ENCODE peak calls at places on chromosomes 6 and 20, in four cellular contexts. M is omental fat pad, C is K562, A is pancreas. P is an unnamed sample.

GRCh38 chr6:90739339-90739738 is 152.5 kb upstream of the MAP3K7 start:
- DNase-seq in M (no peak), C (no peak), A (no peak), P (no peak)

GRCh38 chr6:127793396-127793795 is 107.5 kb downstream of the THEMIS start:
- DNase-seq in A (no peak), C (no peak), M (no peak), P (no peak)

GRCh38 chr6:119121367-119121766 is 42.9 kb upstream of the FAM184A start:
- DNase-seq in C (no peak), A (no peak), M (no peak), P (no peak)

GRCh38 chr6:154302111-154302752 is 54.4 kb downstream of the IPCEF1 start:
- DNase-seq in M (no peak), C (no peak), A (no peak), P (no peak)

GRCh38 chr20:29743101-29743931 is 1514.1 kb upstream of the DEFB115 start:
- DNase-seq in C (peak), A (no peak), M (no peak), P (no peak)

GRCh38 chr6:163956571-163957407 is 542.3 kb downstream of the QKI start:
- DNase-seq in M (peak), C (peak), A (peak), P (peak)

GRCh38 chr20:49825521-49826033 is 12.9 kb downstream of the SLC9A8 start:
- DNase-seq in M (no peak), A (no peak), C (no peak), P (no peak)

GRCh38 chr6:26240981-26241770 is 123.8 kb upstream of the BTN3A2 start:
- DNase-seq in C (no peak), M (no peak), A (no peak), P (no peak)

GRCh38 chr6:44800171-44800671 is 412.7 kb downstream of the CDC5L start:
- DNase-seq in C (no peak), A (peak), M (no peak), P (no peak)

GRCh38 chr6:150667977-150668716 is 68.5 kb downstream of the PLEKHG1 start:
- DNase-seq in M (peak), C (peak), A (peak), P (no peak)

GRCh38 chr6:89522778-89523177 is 89.8 kb downstream of the ANKRD6 start:
- DNase-seq in C (no peak), M (no peak), A (no peak), P (no peak)

GRCh38 chr20:41234546-41234945 is 83.0 kb downstream of the ZHX3 start:
- DNase-seq in A (no peak), M (no peak), C (no peak), P (no peak)

GRCh38 chr6:131807321-131807643 is 538 bp upstream of the ENPP1 start:
- DNase-seq in C (no peak), A (no peak), M (no peak), P (no peak)

GRCh38 chr6:149013932-149014331 is 267.1 kb downstream of the UST start:
- DNase-seq in M (no peak), C (no peak), A (no peak), P (no peak)

GRCh38 chr6:41570270-41570615 is 24.1 kb downstream of the FOXP4 start:
- DNase-seq in M (no peak), C (no peak), A (no peak), P (no peak)

GRCh38 chr20:45704969-45705637 is at the start of gene WFDC10B:
- DNase-seq in A (no peak), M (no peak), C (no peak), P (no peak)

GRCh38 chr6:157469378-157469777 is 88.4 kb downstream of the ZDHHC14 start:
- DNase-seq in M (no peak), C (no peak), A (no peak), P (no peak)

GRCh38 chr20:5844063-5844681 is 94.0 kb downstream of the SHLD1 start:
- DNase-seq in C (no peak), A (no peak), M (no peak), P (no peak)

GRCh38 chr20:34111712-34112599 is at the start of gene EIF2S2:
- DNase-seq in A (peak), C (peak), M (peak), P (peak)

DNA sequence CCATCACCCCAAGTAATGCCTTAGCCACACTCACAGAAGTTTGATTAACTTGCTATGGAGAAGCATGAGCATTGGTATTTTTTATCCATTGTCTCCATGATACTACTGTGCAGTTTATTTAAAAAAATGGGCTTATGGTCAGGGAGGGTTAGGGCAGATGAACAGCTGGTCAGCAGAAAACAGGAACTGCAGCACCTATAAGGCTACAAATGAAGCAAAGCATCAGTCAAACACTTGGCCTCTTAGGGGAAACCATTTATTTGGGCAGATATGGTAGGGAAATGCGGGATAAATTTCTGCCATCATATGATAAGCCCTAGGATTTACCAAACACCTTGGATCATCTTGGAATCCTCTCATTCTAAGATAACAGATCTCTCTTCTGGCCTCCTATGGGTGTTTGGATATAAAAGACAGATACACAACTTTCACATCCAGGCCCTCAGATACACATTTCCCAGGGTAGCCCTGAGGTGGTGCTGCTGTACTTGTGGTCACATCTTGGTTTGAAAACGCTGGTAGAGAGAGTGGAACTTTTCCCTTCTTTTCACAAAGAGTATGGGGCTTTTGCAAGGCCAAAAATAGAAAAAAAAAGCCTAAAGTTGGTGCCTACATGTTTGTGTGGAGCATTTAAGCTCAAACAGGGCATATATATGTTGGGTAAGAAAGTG is 42.8 kb upstream of the AHI1 start:
- DNase-seq in M (no peak), A (no peak), C (no peak), P (no peak)
- TF ChIP-seq CTCF in M (no peak), A (no peak), C (peak), P (no peak)

GRCh38 chr6:129667034-129667433 is 42.9 kb downstream of the ARHGAP18 start:
- DNase-seq in A (no peak), C (no peak), M (no peak), P (no peak)
- TF ChIP-seq CTCF in A (no peak), C (peak), M (no peak), P (no peak)

GRCh38 chr20:23257106-23257761 is 93.4 kb upstream of the NXT1 start:
- DNase-seq in C (no peak), M (no peak), A (no peak), P (no peak)

GRCh38 chr20:23257848-23258746 is 92.5 kb upstream of the NXT1 start:
- DNase-seq in A (no peak), C (no peak), M (no peak), P (no peak)

GRCh38 chr20:23260181-23260840 is 90.3 kb upstream of the NXT1 start:
- DNase-seq in C (no peak), M (no peak), A (no peak), P (no peak)

GRCh38 chr20:23255658-23256385 is 94.8 kb upstream of the NXT1 start:
- DNase-seq in M (no peak), C (no peak), A (no peak), P (no peak)

GRCh38 chr20:23258747-23259121 is 91.9 kb upstream of the NXT1 start:
- DNase-seq in C (no peak), A (no peak), M (no peak), P (no peak)
- TF ChIP-seq CTCF in C (no peak), A (no peak), M (no peak), P (no peak)

GRCh38 chr20:1396264-1396663 is 3.4 kb upstream of the FKBP1A start:
- DNase-seq in A (no peak), C (no peak), M (no peak), P (no peak)

GRCh38 chr20:1396702-1397101 is 3.8 kb upstream of the FKBP1A start:
- DNase-seq in A (no peak), M (no peak), C (no peak), P (no peak)

GRCh38 chr20:1393507-1393882 is 641 bp upstream of the FKBP1A start:
- DNase-seq in M (no peak), A (no peak), C (no peak), P (no peak)

GRCh38 chr20:1401431-1401907 is 8.6 kb upstream of the FKBP1A start:
- DNase-seq in A (no peak), C (no peak), M (no peak), P (no peak)

GRCh38 chr20:1397710-1398109 is 4.9 kb upstream of the FKBP1A start:
- DNase-seq in C (no peak), A (no peak), M (no peak), P (no peak)
- TF ChIP-seq CTCF in C (peak), A (no peak), M (no peak), P (no peak)

GRCh38 chr6:17703256-17703694 is 3.5 kb downstream of the NUP153 start:
- DNase-seq in C (peak), M (no peak), A (peak), P (no peak)

GRCh38 chr6:17707371-17707651 is 586 bp upstream of the NUP153 start:
- DNase-seq in C (no peak), M (no peak), A (no peak), P (no peak)

GRCh38 chr6:17706580-17707370 is at the start of gene NUP153:
- DNase-seq in A (peak), M (peak), C (peak), P (peak)

GRCh38 chr6:17705428-17705777 is 1.3 kb downstream of the NUP153 start:
- DNase-seq in C (peak), A (peak), M (no peak), P (no peak)

DNA sequence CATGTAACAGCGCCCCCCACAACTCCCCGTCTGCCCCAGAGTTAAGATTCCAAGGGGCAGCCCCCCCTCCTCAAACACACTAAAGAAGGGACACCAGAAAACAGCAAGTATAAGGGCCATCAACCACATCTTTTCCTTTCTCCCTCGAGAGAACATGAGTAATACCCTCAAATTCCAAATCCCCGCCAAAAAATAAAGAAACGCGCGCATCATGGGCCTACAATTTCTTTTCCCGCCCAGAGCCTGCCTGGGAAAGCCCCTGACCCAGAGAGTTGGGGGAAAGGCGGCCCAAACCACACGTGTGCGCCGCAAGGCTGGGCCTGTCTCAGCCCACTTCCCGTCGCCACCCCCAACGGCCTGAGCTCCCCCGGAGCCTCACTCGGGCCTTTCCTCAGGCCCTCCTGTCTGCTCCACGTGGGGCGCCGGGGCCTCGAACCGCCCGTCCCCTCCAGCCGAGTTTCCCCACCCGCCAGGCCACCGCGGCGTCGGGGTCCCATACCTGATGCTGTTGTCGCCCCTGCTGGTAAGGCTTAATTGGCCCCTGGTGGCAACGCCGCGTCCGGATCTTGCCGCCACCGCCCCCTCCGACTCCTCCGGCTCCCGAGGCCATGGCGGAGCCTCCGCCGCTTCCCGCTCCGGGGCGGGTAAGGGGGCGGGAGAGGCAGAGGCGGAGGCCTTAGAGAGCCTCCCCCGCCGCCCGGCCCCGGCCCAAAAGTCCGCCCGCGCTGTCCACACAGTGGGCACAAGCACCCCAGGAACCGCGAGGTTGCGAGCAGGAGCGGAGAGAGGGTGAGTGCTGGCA is 746 bp downstream of the NUP153 start:
- DNase-seq in M (peak), C (no peak), A (peak), P (peak)
- TF ChIP-seq CTCF in M (no peak), C (peak), A (no peak), P (no peak)

DNA sequence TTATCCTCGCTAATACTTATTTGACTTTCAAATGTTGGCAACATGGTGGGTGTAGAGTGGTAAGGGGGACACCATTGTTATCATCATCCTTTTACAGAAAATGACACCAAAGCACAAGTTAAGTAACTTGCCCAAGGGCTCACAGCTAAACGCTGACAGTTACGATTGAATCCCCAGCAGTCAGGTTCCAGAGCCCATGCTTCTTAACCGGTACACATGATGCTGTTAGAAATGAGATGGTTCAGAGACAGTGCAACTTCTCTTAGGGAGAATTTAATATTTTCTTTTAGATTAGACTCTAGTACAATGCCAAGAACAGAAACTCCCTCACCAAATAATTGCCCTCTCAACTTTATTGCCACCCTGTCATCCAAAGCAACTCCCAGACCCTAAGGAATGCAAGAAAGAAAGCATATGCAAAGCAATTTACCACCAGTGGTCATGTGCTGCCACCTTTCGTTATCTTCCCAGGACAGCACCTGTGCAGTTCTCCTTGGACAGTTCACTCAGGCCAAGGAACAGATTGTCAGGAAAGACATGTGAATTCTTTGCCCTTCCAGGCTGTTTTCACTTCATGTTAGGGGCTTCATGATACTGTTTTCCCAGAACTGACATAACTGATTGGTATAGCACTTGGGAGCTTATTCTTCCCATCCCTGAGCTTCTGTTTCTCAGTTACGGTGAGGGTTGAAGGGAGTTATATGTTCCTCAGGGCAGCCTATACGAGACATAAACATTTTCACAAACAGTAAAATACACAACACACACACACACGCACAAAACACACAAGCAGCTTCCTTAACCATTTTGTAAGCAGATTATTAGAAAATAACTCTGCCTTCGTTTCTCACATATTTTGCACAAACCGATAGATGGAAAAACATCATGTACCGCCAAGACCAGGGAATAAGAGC is 5.1 kb downstream of the HLA-DMA start:
- DNase-seq in A (peak), C (no peak), M (no peak), P (no peak)
- TF ChIP-seq CTCF in A (peak), C (peak), M (no peak), P (no peak)

GRCh38 chr6:73308712-73309533 is 45.2 kb downstream of the DPPA5 start:
- DNase-seq in C (peak), A (peak), M (no peak), P (no peak)
- TF ChIP-seq CTCF in C (peak), A (no peak), M (no peak), P (no peak)

P was measured in activated B cell treated with CpG ODN at 0.5 μM for 24 hours.